ENCODE peak calls at places on chromosomes 3 and 15, in ten cellular contexts. J is NCI-H1092 treated with DMSO at 0.1 percent for 48 hours; R is bronchial epithelial cell; M is HCT116; L is H7; P is IMR-90; A is brain microvascular endothelial cell; G is A549; B is activated T-cell treated with anti-CD3 and anti-CD28 coated beads, Interleukin-2, amount 50 U/mL, for 48 hours; Q is WERI-Rb-1. X is an unnamed sample.

GRCh38 chr3:8985411-8985831 is 22.1 kb upstream of the RAD18 start:
- DNase-seq in P (no peak), J (no peak), A (no peak), M (no peak), Q (no peak), L (no peak), G (no peak), R (no peak), B (no peak), X (no peak)

GRCh38 chr3:134453631-134454030 is 32.2 kb downstream of the ANAPC13 start:
- DNase-seq in B (no peak), Q (peak; percentile 69), M (peak; percentile 13), J (no peak), R (no peak), L (peak; percentile 72), G (no peak), P (no peak), A (no peak), X (no peak)

GRCh38 chr3:169695051-169695450 is 31.5 kb upstream of the MECOM start:
- DNase-seq in A (peak; percentile 17), M (no peak), Q (no peak), B (no peak), R (no peak), G (no peak), J (no peak), L (no peak), P (peak; percentile 28), X (peak; percentile 32)

GRCh38 chr3:77420316-77420715 is 380.4 kb downstream of the ROBO2 start:
- DNase-seq in J (peak; percentile 47), G (no peak), M (no peak), R (no peak), L (no peak), P (no peak), Q (no peak), A (no peak), B (no peak), X (no peak)

GRCh38 chr15:100931143-100931890 is 12.2 kb downstream of the LRRK1 start:
- DNase-seq in B (no peak), M (no peak), J (no peak), G (no peak), A (no peak), P (no peak), L (no peak), R (no peak), Q (no peak), X (no peak)

GRCh38 chr15:48976444-48977088 is 12.8 kb upstream of the SHC4 start:
- DNase-seq in R (no peak), B (no peak), G (no peak), M (no peak), L (peak; percentile 28), P (no peak), J (no peak), A (no peak), Q (no peak), X (no peak)

GRCh38 chr15:34360298-34360697 is 6.7 kb downstream of the LPCAT4 start:
- DNase-seq in L (peak; percentile 65), B (no peak), R (peak; percentile 80), Q (no peak), G (no peak), M (peak; percentile 56), P (no peak), A (no peak), J (no peak), X (peak; percentile 94)

GRCh38 chr15:87579537-87579936 is 677.0 kb downstream of the NTRK3 start:
- DNase-seq in M (no peak), J (no peak), B (no peak), P (no peak), Q (no peak), R (peak; percentile 1), L (no peak), A (no peak), G (no peak), X (no peak)

GRCh38 chr3:2523251-2523836 is 424.7 kb downstream of the CNTN4 start:
- DNase-seq in J (no peak), Q (no peak), A (no peak), R (no peak), G (no peak), M (no peak), B (no peak), P (no peak), L (no peak), X (no peak)

GRCh38 chr15:48392356-48392755 is 61.1 kb downstream of the DUT start:
- DNase-seq in G (no peak), P (no peak), M (no peak), Q (no peak), J (no peak), L (no peak), R (no peak), A (no peak), B (no peak), X (no peak)

GRCh38 chr3:58824285-58824684 is 157.7 kb upstream of the FAM3D start:
- DNase-seq in Q (peak; percentile 77), B (peak; percentile 41), L (peak; percentile 46), J (peak; percentile 19), G (peak; percentile 4), R (peak; percentile 57), M (peak; percentile 42), P (peak; percentile 73), A (peak; percentile 81), X (peak; percentile 37)

GRCh38 chr15:74955017-74955416 is 1.6 kb downstream of the RPP25 start:
- DNase-seq in B (no peak), Q (no peak), G (no peak), M (no peak), J (no peak), L (no peak), A (no peak), R (no peak), P (no peak), X (no peak)

GRCh38 chr3:22115581-22115980 is 364.6 kb upstream of the ZNF385D start:
- DNase-seq in B (no peak), P (no peak), G (no peak), M (no peak), A (peak; percentile 27), L (no peak), Q (no peak), R (peak; percentile 32), J (no peak), X (no peak)

GRCh38 chr3:70805044-70805732 is 492.8 kb upstream of the MDFIC2 start:
- DNase-seq in A (no peak), J (no peak), L (no peak), M (no peak), R (peak; percentile 51), G (no peak), P (peak; percentile 80), B (no peak), Q (no peak), X (no peak)

GRCh38 chr3:6965881-6966280 is 105.0 kb downstream of the GRM7 start:
- DNase-seq in A (no peak), G (no peak), M (no peak), P (no peak), L (no peak), B (no peak), Q (no peak), J (no peak), R (no peak), X (no peak)

GRCh38 chr3:111311709-111312235 is 230.2 kb upstream of the CD96 start:
- DNase-seq in J (no peak), Q (no peak), G (no peak), L (no peak), R (no peak), M (no peak), B (no peak), P (peak; percentile 38), A (peak; percentile 84), X (no peak)

X was measured in PC-9.